ENCODE peak calls at places on chromosome 15, in four cellular contexts. V is ovary, W is IMR-90, Z is OCI-LY7. I is an unnamed sample. For H3K9me3, the result is how much of the 10 kb centered on the place peaks cover.

GRCh38 chr15:83784975-83785374 is 131.1 kb downstream of the ADAMTSL3 start:
- DNase-seq in Z (no peak), W (peak), V (no peak), I (no peak)

GRCh38 chr15:101201411-101202174 is 50.3 kb downstream of the CHSY1 start:
- DNase-seq in Z (no peak), V (peak), W (peak), I (no peak)

GRCh38 chr15:55909036-55909811 is 84.2 kb downstream of the NEDD4 start:
- DNase-seq in W (peak), V (no peak), Z (no peak), I (no peak)

GRCh38 chr15:68608206-68608843 is 29.5 kb downstream of the CORO2B start:
- DNase-seq in W (peak), Z (no peak), V (peak), I (no peak)

GRCh38 chr15:76312540-76313174 is 1.4 kb upstream of the ETFA start:
- DNase-seq in W (peak), Z (no peak), V (no peak), I (no peak)

GRCh38 chr15:45550436-45550835 is 27.9 kb upstream of the SLC30A4 start:
- DNase-seq in V (no peak), W (peak), Z (no peak), I (no peak)

GRCh38 chr15:97350813-97351212 is 609.7 kb upstream of the ARRDC4 start:
- DNase-seq in W (no peak), V (no peak), Z (no peak), I (no peak)

GRCh38 chr15:65132841-65133549 is 613 bp downstream of the PDCD7 start:
- DNase-seq in V (no peak), Z (peak), W (peak), I (no peak)

GRCh38 chr15:98868564-98868963 is 139.0 kb downstream of the PGPEP1L start:
- DNase-seq in Z (no peak), V (no peak), W (no peak), I (no peak)

GRCh38 chr15:101269479-101270223 is 7.6 kb downstream of the SELENOS start:
- DNase-seq in V (no peak), Z (no peak), W (no peak), I (no peak)

GRCh38 chr15:55741592-55742497 is 1.1 kb downstream of the PRTG start:
- DNase-seq in Z (no peak), W (no peak), V (peak), I (no peak)

GRCh38 chr15:95712785-95713184 is 617.7 kb upstream of the NR2F2 start:
- DNase-seq in Z (no peak), W (peak), V (no peak), I (no peak)

GRCh38 chr15:66578286-66578875 is 12.6 kb upstream of the LCTL start:
- DNase-seq in V (no peak), W (peak), Z (no peak), I (no peak)

GRCh38 chr15:40136470-40136869 is 24.4 kb upstream of the BUB1B start:
- DNase-seq in V (no peak), W (no peak), Z (no peak), I (no peak)

GRCh38 chr15:67085237-67085817 is 19.9 kb downstream of the SMAD3 start:
- DNase-seq in Z (peak), W (no peak), V (no peak), I (no peak)

GRCh38 chr15:90872481-90873184 is 4.2 kb downstream of the FURIN start:
- DNase-seq in Z (no peak), V (no peak), W (peak), I (peak)

GRCh38 chr15:101407439-101407838 is 82.1 kb downstream of the PCSK6 start:
- DNase-seq in Z (no peak), V (no peak), W (no peak), I (no peak)

GRCh38 chr15:43511012-43511885 is 6.2 kb upstream of the MAP1A start:
- DNase-seq in V (no peak), W (no peak), Z (peak), I (no peak)

GRCh38 chr15:88382482-88382983 is 84.7 kb downstream of the MRPL46 start:
- DNase-seq in Z (no peak), W (no peak), V (no peak), I (no peak)

GRCh38 chr15:40999190-40999589 is 45.9 kb downstream of the CHAC1 start:
- DNase-seq in Z (no peak), V (no peak), W (peak), I (no peak)

GRCh38 chr15:79923068-79923514 is 26.3 kb upstream of the MTHFS start:
- DNase-seq in W (peak), Z (peak), V (peak), I (peak)

GRCh38 chr15:99054025-99054387 is 46.4 kb upstream of the PGPEP1L start:
- DNase-seq in V (no peak), Z (no peak), W (peak), I (no peak)

GRCh38 chr15:67839929-67840746 is at the start of gene RNU6-1:
- DNase-seq in W (peak), V (peak), Z (peak), I (peak)

GRCh38 chr15:101411085-101411484 is 78.4 kb downstream of the PCSK6 start:
- DNase-seq in V (no peak), W (no peak), Z (no peak), I (no peak)

GRCh38 chr15:68373028-68373427 is 58.9 kb downstream of the ITGA11 start:
- DNase-seq in W (no peak), V (peak), Z (no peak), I (no peak)

GRCh38 chr15:90594297-90594696 is 64.6 kb downstream of the CRTC3 start:
- DNase-seq in V (peak), W (no peak), Z (peak), I (peak)

GRCh38 chr15:95622843-95623242 is 707.7 kb upstream of the NR2F2 start:
- DNase-seq in V (no peak), W (no peak), Z (no peak), I (no peak)

GRCh38 chr15:70127288-70127746 is 29.6 kb upstream of the TLE3 start:
- DNase-seq in V (no peak), W (no peak), Z (no peak), I (no peak)

GRCh38 chr15:70170096-70170699 is 72.5 kb upstream of the TLE3 start:
- DNase-seq in W (no peak), Z (no peak), V (no peak), I (no peak)

GRCh38 chr15:31294067-31294466 is 32.6 kb upstream of the KLF13 start:
- DNase-seq in Z (no peak), W (no peak), V (no peak), I (no peak)

GRCh38 chr15:25620466-25620865 is 181.6 kb upstream of the UBE3A start:
- DNase-seq in Z (no peak), V (no peak), W (no peak), I (no peak)

GRCh38 chr15:25619761-25620160 is 180.9 kb upstream of the UBE3A start:
- DNase-seq in Z (no peak), V (no peak), W (no peak), I (no peak)

GRCh38 chr15:25618161-25618560 is 179.3 kb upstream of the UBE3A start:
- DNase-seq in V (no peak), W (no peak), Z (no peak), I (no peak)

GRCh38 chr15:25616471-25616870 is 177.6 kb upstream of the UBE3A start:
- DNase-seq in V (no peak), W (no peak), Z (no peak), I (no peak)

GRCh38 chr15:25619076-25619475 is 180.3 kb upstream of the UBE3A start:
- DNase-seq in V (no peak), Z (no peak), W (no peak), I (no peak)
- H3K9me3 ChIP-seq in V (under half), Z (under half), W (under half), I (under half)

GRCh38 chr15:38267416-38268022 is 14.9 kb downstream of the SPRED1 start:
- DNase-seq in W (peak), Z (no peak), V (no peak), I (no peak)

GRCh38 chr15:38271895-38272294 is 19.3 kb downstream of the SPRED1 start:
- DNase-seq in W (no peak), Z (no peak), V (no peak), I (no peak)

GRCh38 chr15:38263996-38264395 is 11.4 kb downstream of the SPRED1 start:
- DNase-seq in Z (no peak), W (peak), V (no peak), I (no peak)

GRCh38 chr15:38266247-38266996 is 13.8 kb downstream of the SPRED1 start:
- DNase-seq in W (no peak), V (no peak), Z (no peak), I (no peak)
- H3K27ac ChIP-seq in W (peak), V (no peak), Z (no peak), I (no peak)

GRCh38 chr15:25241241-25241801 is 197.5 kb downstream of the UBE3A start:
- DNase-seq in V (peak), Z (no peak), W (no peak), I (no peak)

GRCh38 chr15:25238716-25239470 is 199.9 kb downstream of the UBE3A start:
- DNase-seq in Z (no peak), V (no peak), W (no peak), I (no peak)

GRCh38 chr15:25238126-25238525 is 200.7 kb downstream of the UBE3A start:
- DNase-seq in W (no peak), V (no peak), Z (no peak), I (no peak)

GRCh38 chr15:25240461-25241021 is 198.3 kb downstream of the UBE3A start:
- DNase-seq in V (no peak), W (no peak), Z (no peak), I (no peak)

DNA sequence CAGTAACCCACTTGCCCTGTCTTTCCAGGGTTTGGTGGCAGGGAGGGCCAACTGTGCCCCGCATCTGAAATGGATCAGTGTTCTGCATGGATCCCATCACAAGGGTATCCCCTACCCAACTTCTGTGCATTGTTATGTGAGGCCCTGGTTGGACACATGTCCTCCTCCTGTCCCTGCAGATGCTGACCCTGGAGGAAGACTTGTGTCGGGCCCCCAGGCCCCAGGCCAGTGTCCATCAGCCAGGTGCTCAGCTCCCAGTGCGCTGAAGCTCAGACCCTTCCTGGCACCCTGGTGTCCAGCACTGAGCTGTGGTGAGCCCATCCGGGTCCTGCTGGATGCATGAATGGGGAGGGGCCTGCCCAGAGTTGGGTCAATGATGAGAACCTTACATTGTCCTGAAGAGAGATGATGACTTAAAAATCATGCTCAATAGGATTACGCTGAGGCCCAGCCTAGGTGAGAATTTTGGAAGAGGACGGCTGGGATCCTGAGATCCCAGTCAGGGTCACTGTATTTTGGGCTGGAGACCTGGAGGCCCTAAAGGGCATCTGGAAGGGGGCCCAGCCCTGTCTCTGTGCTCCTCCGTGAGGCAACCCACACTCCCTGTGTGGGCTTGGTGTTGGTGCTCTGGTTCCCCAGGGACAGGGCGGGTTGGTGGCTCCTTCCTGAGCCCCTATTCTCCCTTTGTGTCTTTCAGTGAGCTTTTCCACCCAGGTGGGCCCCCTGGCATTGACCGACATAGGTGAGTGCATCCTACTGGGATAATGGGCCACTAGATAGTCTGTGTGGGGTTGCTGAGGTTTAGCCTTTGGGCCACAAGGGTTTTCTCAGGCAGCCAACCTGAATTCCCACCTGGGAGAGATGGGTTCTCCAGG is 199.1 kb downstream of the UBE3A start:
- DNase-seq in V (no peak), Z (no peak), W (no peak), I (no peak)
- H3K9me3 ChIP-seq in V (under half), Z (under half), W (half or more), I (under half)

GRCh38 chr15:78396976-78397375 is 41.0 kb upstream of the IREB2 start:
- DNase-seq in W (peak), Z (peak), V (peak), I (no peak)
- H3K27ac ChIP-seq in W (no peak), Z (no peak), V (no peak), I (no peak)

GRCh38 chr15:86063328-86064180 is 16.1 kb upstream of the AGBL1 start:
- DNase-seq in V (no peak), Z (no peak), W (no peak), I (no peak)
- H3K9me3 ChIP-seq in V (under half), Z (under half), W (under half), I (under half)

I was measured in effector memory CD4-positive, alpha-beta T cell.